ENCODE peak calls at places on chromosome 1, in eight cellular contexts. N, J, D, B, M, G, Q and U are unnamed samples. For H3K4me1, the result is how much of the 10 kb centered on the place peaks cover.

GRCh38 chr1:63703661-63704060 is 70.2 kb upstream of the ROR1 start:
- DNase-seq in D (no peak), G (no peak), N (no peak), B (no peak), J (no peak), Q (no peak), M (no peak), U (no peak)

GRCh38 chr1:31930827-31931226 is 7.3 kb downstream of the PTP4A2 start:
- DNase-seq in N (no peak), Q (no peak), J (no peak), B (no peak), M (no peak), G (no peak), D (no peak), U (no peak)

GRCh38 chr1:153985984-153986761 is at the start of gene RAB13:
- DNase-seq in N (peak), B (peak), Q (peak), G (peak), J (no peak), D (peak), M (peak), U (peak)

GRCh38 chr1:29416267-29416666 is 179.9 kb downstream of the PTPRU start:
- DNase-seq in D (no peak), B (no peak), Q (no peak), G (no peak), J (no peak), N (peak), M (no peak), U (no peak)

GRCh38 chr1:11054666-11055065 is 5.2 kb downstream of the SRM start:
- DNase-seq in N (no peak), Q (no peak), G (no peak), D (no peak), J (no peak), M (no peak), B (no peak), U (no peak)

GRCh38 chr1:10074059-10074854 is 41.5 kb downstream of the UBE4B start:
- DNase-seq in B (no peak), N (peak), G (peak), Q (no peak), J (peak), D (peak), M (peak), U (peak)

GRCh38 chr1:7783178-7783711 is 846 bp upstream of the PER3 start:
- DNase-seq in J (no peak), G (peak), Q (peak), N (peak), B (peak), D (peak), M (peak), U (peak)

GRCh38 chr1:209884665-209885117 is 53.3 kb upstream of the SYT14 start:
- DNase-seq in D (no peak), N (peak), G (peak), J (no peak), Q (peak), B (no peak), M (peak), U (peak)

GRCh38 chr1:153629343-153629665 is 1.1 kb downstream of the S100A1 start:
- DNase-seq in B (no peak), G (no peak), M (no peak), D (no peak), N (no peak), Q (no peak), J (no peak), U (no peak)

GRCh38 chr1:58155418-58156123 is 391.0 kb downstream of the OMA1 start:
- DNase-seq in M (peak), Q (no peak), B (peak), J (no peak), N (peak), G (no peak), D (no peak), U (peak)

GRCh38 chr1:60033066-60033465 is 40.5 kb downstream of the C1orf87 start:
- DNase-seq in G (no peak), M (no peak), Q (no peak), N (no peak), D (no peak), J (no peak), B (no peak), U (no peak)

GRCh38 chr1:24491577-24492360 is 10.9 kb upstream of the RCAN3 start:
- DNase-seq in Q (no peak), G (peak), B (no peak), J (no peak), D (no peak), N (peak), M (no peak), U (no peak)

GRCh38 chr1:44587796-44588460 is 86.4 kb downstream of the TMEM53 start:
- DNase-seq in J (no peak), B (no peak), G (peak), M (no peak), N (no peak), Q (no peak), D (no peak), U (no peak)

GRCh38 chr1:1347663-1348419 is 1.4 kb downstream of the DVL1 start:
- DNase-seq in D (no peak), B (peak), N (peak), M (no peak), Q (peak), J (no peak), G (peak), U (no peak)

GRCh38 chr1:224080082-224080774 is 33.7 kb upstream of the FBXO28 start:
- DNase-seq in D (no peak), B (no peak), Q (no peak), N (no peak), J (no peak), G (no peak), M (no peak), U (no peak)

GRCh38 chr1:195064358-195064757 is 1543.9 kb downstream of the KCNT2 start:
- DNase-seq in M (no peak), D (no peak), J (no peak), B (no peak), Q (no peak), G (no peak), N (no peak), U (no peak)

GRCh38 chr1:231442735-231443134 is 20.6 kb upstream of the EGLN1 start:
- DNase-seq in D (no peak), M (no peak), G (no peak), B (no peak), Q (peak), N (no peak), J (no peak), U (no peak)

GRCh38 chr1:20347699-20348098 is 57.0 kb downstream of the VWA5B1 start:
- DNase-seq in B (no peak), M (no peak), Q (no peak), G (no peak), N (no peak), D (no peak), J (no peak), U (no peak)

GRCh38 chr1:221725683-221726330 is 16.1 kb downstream of the DUSP10 start:
- DNase-seq in G (no peak), Q (no peak), D (no peak), J (no peak), N (no peak), M (no peak), B (no peak), U (no peak)

GRCh38 chr1:172821609-172822274 is 162.8 kb downstream of the FASLG start:
- DNase-seq in N (no peak), M (no peak), Q (no peak), B (no peak), J (no peak), D (no peak), G (peak), U (no peak)

GRCh38 chr1:247266053-247266452 is 10.2 kb downstream of the VN1R5 start:
- DNase-seq in Q (no peak), M (no peak), J (no peak), D (no peak), G (no peak), N (no peak), B (no peak), U (no peak)

GRCh38 chr1:27527857-27528700 is 38.1 kb upstream of the WASF2 start:
- DNase-seq in Q (no peak), B (peak), N (peak), G (peak), M (no peak), J (no peak), D (peak), U (no peak)

GRCh38 chr1:58107943-58108342 is 438.6 kb downstream of the OMA1 start:
- DNase-seq in D (no peak), G (no peak), B (no peak), Q (no peak), N (no peak), J (no peak), M (no peak), U (no peak)

GRCh38 chr1:181012203-181012520 is 10.5 kb downstream of the STX6 start:
- DNase-seq in B (no peak), Q (no peak), G (no peak), J (no peak), D (no peak), N (no peak), M (no peak), U (no peak)

GRCh38 chr1:182428043-182428442 is 21.9 kb upstream of the RGSL1 start:
- DNase-seq in M (no peak), G (no peak), Q (no peak), B (no peak), J (no peak), D (no peak), N (no peak), U (no peak)

GRCh38 chr1:17904290-17904689 is 149.2 kb downstream of the ACTL8 start:
- DNase-seq in G (no peak), J (no peak), D (no peak), Q (no peak), B (no peak), N (no peak), M (no peak), U (no peak)

GRCh38 chr1:221525749-221526148 is 216.1 kb downstream of the DUSP10 start:
- DNase-seq in J (no peak), G (no peak), M (no peak), D (no peak), B (no peak), N (no peak), Q (no peak), U (no peak)

GRCh38 chr1:208835082-208835467 is 590.9 kb upstream of the PLXNA2 start:
- DNase-seq in Q (no peak), N (no peak), G (no peak), D (no peak), J (no peak), M (no peak), B (no peak), U (no peak)

GRCh38 chr1:19088717-19089442 is 121.2 kb downstream of the UBR4 start:
- DNase-seq in G (no peak), D (no peak), Q (peak), M (no peak), B (no peak), N (no peak), J (no peak), U (no peak)

GRCh38 chr1:19089524-19089923 is 120.5 kb downstream of the UBR4 start:
- DNase-seq in J (no peak), G (no peak), N (no peak), M (no peak), D (no peak), Q (peak), B (no peak), U (no peak)

GRCh38 chr1:19087737-19088594 is 122.1 kb downstream of the UBR4 start:
- DNase-seq in B (no peak), J (no peak), Q (no peak), M (no peak), G (no peak), N (no peak), D (no peak), U (no peak)

GRCh38 chr1:19086176-19086875 is 123.7 kb downstream of the UBR4 start:
- DNase-seq in M (peak), G (no peak), Q (peak), J (no peak), D (no peak), N (no peak), B (peak), U (no peak)

DNA sequence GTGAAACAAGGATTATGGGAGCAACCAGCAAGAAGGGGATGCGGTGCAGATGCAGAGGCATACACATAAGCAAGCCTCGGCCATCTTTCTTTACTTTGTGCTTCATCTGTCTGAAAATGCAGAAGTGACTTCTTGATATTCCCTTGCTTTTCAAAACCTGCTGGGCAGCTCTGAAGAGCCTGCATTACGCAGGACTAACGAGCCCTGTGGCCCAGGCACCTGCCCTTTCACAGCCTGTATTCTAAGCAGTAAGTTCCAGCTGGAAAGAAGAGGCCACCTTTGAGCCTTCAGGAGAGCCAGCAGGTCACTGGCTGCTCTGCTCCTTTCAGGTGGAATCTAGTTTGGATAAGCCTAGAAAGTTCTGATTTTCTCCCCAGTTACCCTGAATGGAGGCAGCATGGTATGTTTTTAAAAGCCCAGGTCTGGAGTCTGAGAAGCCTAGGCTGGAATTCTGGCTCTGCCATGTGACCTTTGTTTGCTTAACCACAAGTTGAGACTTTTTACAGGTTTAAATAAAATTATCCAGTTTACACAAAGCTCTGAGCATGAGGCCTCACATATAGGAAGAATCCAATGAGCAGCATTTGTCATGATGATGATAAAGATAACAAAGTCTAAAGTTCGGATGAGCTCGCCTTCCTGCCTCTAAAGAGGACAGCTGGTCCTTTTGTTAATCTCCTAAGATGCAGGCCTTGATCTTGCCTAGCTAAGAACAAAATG is 122.9 kb downstream of the UBR4 start:
- DNase-seq in J (no peak), D (no peak), B (no peak), N (no peak), G (no peak), Q (no peak), M (no peak), U (no peak)
- H3K27ac ChIP-seq in J (no peak), D (no peak), B (peak), N (no peak), G (no peak), Q (peak), M (no peak), U (no peak)

DNA sequence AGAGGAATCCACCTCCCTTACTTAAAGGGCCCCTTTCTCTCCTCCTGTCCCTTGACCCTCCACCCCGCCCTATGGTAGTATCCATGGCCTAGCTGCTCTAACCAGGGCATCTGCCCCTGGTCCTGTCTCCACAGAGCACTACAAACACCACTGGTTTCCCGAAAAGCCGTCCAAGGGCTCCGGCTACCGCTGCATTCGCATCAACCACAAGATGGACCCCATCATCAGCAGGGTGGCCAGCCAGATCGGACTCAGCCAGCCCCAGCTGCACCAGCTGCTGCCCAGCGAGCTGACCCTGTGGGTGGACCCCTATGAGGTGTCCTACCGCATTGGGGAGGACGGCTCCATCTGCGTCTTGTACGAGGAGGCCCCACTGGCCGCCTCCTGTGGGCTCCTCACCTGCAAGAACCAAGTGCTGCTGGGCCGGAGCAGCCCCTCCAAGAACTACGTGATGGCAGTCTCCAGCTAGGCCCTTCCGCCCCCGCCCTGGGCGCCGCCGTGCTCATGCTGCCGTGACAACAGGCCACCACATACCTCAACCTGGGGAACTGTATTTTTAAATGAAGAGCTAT is 1.7 kb downstream of the BTG2 start:
- DNase-seq in Q (no peak), M (peak), D (peak), J (peak), N (peak), B (no peak), G (peak), U (no peak)
- H3K4me1 ChIP-seq in Q (under half), M (under half), D (under half), J (half or more), N (under half), B (half or more), G (under half), U (under half)

GRCh38 chr1:156804026-156804425 is 12.6 kb downstream of the SH2D2A start:
- DNase-seq in G (no peak), N (no peak), J (no peak), Q (no peak), B (no peak), M (peak), D (no peak), U (no peak)
- H3K27ac ChIP-seq in G (no peak), N (no peak), J (no peak), Q (peak), B (no peak), M (no peak), D (no peak), U (no peak)

GRCh38 chr1:156124557-156125483 is 10.3 kb downstream of the LMNA start:
- DNase-seq in J (peak), M (peak), D (no peak), Q (no peak), B (no peak), G (peak), N (no peak), U (no peak)

GRCh38 chr1:156126043-156126700 is 11.7 kb downstream of the LMNA start:
- DNase-seq in D (peak), N (peak), B (peak), Q (no peak), M (peak), J (peak), G (peak), U (peak)

GRCh38 chr1:156128749-156129682 is 14.5 kb downstream of the LMNA start:
- DNase-seq in Q (no peak), B (peak), M (peak), D (peak), J (no peak), G (peak), N (no peak), U (peak)

GRCh38 chr1:156129687-156130577 is 15.4 kb downstream of the LMNA start:
- DNase-seq in M (peak), D (peak), J (peak), N (peak), G (peak), Q (peak), B (peak), U (peak)

GRCh38 chr1:156126701-156127534 is 12.4 kb downstream of the LMNA start:
- DNase-seq in B (peak), D (peak), G (peak), M (peak), J (peak), Q (no peak), N (no peak), U (peak)
- H3K4me1 ChIP-seq in B (half or more), D (under half), G (half or more), M (half or more), J (half or more), Q (half or more), N (under half), U (under half)

DNA sequence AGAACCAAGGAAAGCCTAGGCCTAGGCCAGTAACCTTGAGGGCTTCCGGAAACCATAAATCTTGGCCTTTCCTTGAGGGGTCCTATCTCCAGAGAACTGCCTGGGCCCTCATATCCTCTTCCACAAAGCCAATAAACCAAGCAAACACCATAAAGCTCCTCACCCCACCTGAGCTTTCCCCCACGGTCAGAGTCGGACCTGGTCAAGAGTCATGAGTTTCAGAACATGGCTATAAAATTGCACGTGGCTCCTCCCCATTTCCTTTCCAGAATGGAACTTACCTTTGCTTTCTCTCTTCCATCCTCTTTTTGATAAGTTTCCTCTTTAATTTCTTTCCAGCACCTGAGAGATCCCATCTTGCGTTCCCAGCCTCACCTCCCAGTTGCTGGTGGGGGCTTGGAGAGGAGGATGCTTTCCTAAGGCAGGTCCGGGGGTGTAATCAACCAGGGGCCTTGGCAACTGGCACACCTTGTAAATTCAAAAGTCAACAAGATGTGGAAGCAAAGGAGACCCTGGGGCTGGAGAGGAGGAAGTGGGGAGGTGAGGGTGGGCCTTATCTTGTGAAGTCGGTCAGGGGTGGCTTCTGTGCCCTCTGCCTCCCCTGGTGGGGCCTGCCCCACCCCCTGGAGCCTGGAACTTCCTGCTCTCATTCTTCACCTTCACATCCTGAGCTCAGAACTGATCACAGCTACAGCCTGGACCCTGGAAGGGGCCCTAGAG is 259.9 kb downstream of the FOXD2 start:
- DNase-seq in J (no peak), B (no peak), G (no peak), N (no peak), M (no peak), Q (no peak), D (no peak), U (no peak)
- H3K27ac ChIP-seq in J (no peak), B (no peak), G (no peak), N (no peak), M (no peak), Q (no peak), D (no peak), U (no peak)

GRCh38 chr1:201351617-201352016 is 25.9 kb downstream of the TNNT2 start:
- DNase-seq in B (no peak), N (no peak), D (no peak), G (no peak), J (no peak), Q (no peak), M (no peak), U (no peak)
- H3K4me1 ChIP-seq in B (under half), N (under half), D (under half), G (under half), J (under half), Q (under half), M (under half), U (under half)